ENCODE peak calls at places on chromosomes 13 and 19, in seven cellular contexts. One of them, this sample, is unnamed.

GRCh38 chr13:33616130-33616529 is 201.8 kb upstream of the RFC3 start:
- DNase-seq in HCT116: no peak
- DNase-seq in GM12878: no peak
- DNase-seq in HepG2: no peak
- DNase-seq in H1: no peak
- DNase-seq in K562: no peak
- DNase-seq in SK-N-SH: no peak
- DNase-seq in this sample: no peak

GRCh38 chr13:41546372-41547252 is 89.3 kb downstream of the RGCC start:
- DNase-seq in H1: no peak
- DNase-seq in SK-N-SH: no peak
- DNase-seq in GM12878: no peak
- DNase-seq in HCT116: no peak
- DNase-seq in HepG2: peak; percentile 21
- DNase-seq in K562: no peak
- DNase-seq in this sample: no peak

GRCh38 chr19:17183271-17183757 is 31.8 kb upstream of the USE1 start:
- DNase-seq in HepG2: no peak
- DNase-seq in H1: no peak
- DNase-seq in GM12878: no peak
- DNase-seq in SK-N-SH: no peak
- DNase-seq in K562: no peak
- DNase-seq in HCT116: no peak
- DNase-seq in this sample: no peak

GRCh38 chr19:291561-292280 is 518 bp upstream of the PLPP2 start:
- DNase-seq in H1: no peak
- DNase-seq in SK-N-SH: peak; percentile 77
- DNase-seq in GM12878: no peak
- DNase-seq in K562: no peak
- DNase-seq in HepG2: no peak
- DNase-seq in HCT116: no peak
- DNase-seq in this sample: no peak

GRCh38 chr19:46428278-46429141 is at the start of gene PNMA8C:
- DNase-seq in K562: peak; percentile 71
- DNase-seq in GM12878: no peak
- DNase-seq in HepG2: no peak
- DNase-seq in SK-N-SH: peak; percentile 91
- DNase-seq in HCT116: no peak
- DNase-seq in H1: peak; percentile 93
- DNase-seq in this sample: no peak

GRCh38 chr19:4896372-4896771 is 6.3 kb downstream of the ARRDC5 start:
- DNase-seq in K562: no peak
- DNase-seq in HCT116: no peak
- DNase-seq in H1: no peak
- DNase-seq in HepG2: no peak
- DNase-seq in SK-N-SH: no peak
- DNase-seq in GM12878: no peak
- DNase-seq in this sample: no peak

GRCh38 chr13:40897058-40897457 is 107.6 kb downstream of the SLC25A15 start:
- DNase-seq in H1: no peak
- DNase-seq in K562: no peak
- DNase-seq in SK-N-SH: no peak
- DNase-seq in HepG2: no peak
- DNase-seq in GM12878: no peak
- DNase-seq in HCT116: no peak
- DNase-seq in this sample: no peak

GRCh38 chr13:42379241-42379640 is 107.3 kb downstream of the AKAP11 start:
- DNase-seq in K562: no peak
- DNase-seq in SK-N-SH: no peak
- DNase-seq in H1: no peak
- DNase-seq in HepG2: no peak
- DNase-seq in HCT116: no peak
- DNase-seq in GM12878: no peak
- DNase-seq in this sample: no peak

GRCh38 chr13:98285852-98286594 is 109.0 kb upstream of the RNF113B start:
- DNase-seq in K562: no peak
- DNase-seq in HCT116: no peak
- DNase-seq in SK-N-SH: no peak
- DNase-seq in HepG2: no peak
- DNase-seq in H1: no peak
- DNase-seq in GM12878: no peak
- DNase-seq in this sample: no peak

GRCh38 chr13:111911141-111911720 is 155.7 kb upstream of the SOX1 start:
- DNase-seq in HCT116: no peak
- DNase-seq in SK-N-SH: no peak
- DNase-seq in HepG2: no peak
- DNase-seq in H1: peak; percentile 17
- DNase-seq in GM12878: no peak
- DNase-seq in K562: no peak
- DNase-seq in this sample: no peak

GRCh38 chr19:56671613-56671994 is at the start of gene ZNF835:
- DNase-seq in HepG2: no peak
- DNase-seq in HCT116: no peak
- DNase-seq in GM12878: no peak
- DNase-seq in H1: peak; percentile 86
- DNase-seq in SK-N-SH: peak; percentile 94
- DNase-seq in K562: peak; percentile 4
- DNase-seq in this sample: no peak

GRCh38 chr19:3115916-3116602 is 19.8 kb upstream of the GNA15 start:
- DNase-seq in H1: no peak
- DNase-seq in K562: no peak
- DNase-seq in GM12878: no peak
- DNase-seq in HCT116: no peak
- DNase-seq in HepG2: no peak
- DNase-seq in SK-N-SH: no peak
- DNase-seq in this sample: peak; percentile 81

GRCh38 chr13:46961719-46962118 is 64.9 kb upstream of the HTR2A start:
- DNase-seq in H1: no peak
- DNase-seq in HepG2: no peak
- DNase-seq in K562: peak; percentile 2
- DNase-seq in GM12878: peak; percentile 86
- DNase-seq in SK-N-SH: no peak
- DNase-seq in HCT116: no peak
- DNase-seq in this sample: no peak

GRCh38 chr19:36115453-36116343 is at the start of gene TBCB:
- DNase-seq in SK-N-SH: peak; percentile 90
- DNase-seq in K562: peak; percentile 82
- DNase-seq in H1: no peak
- DNase-seq in GM12878: no peak
- DNase-seq in HepG2: peak; percentile 25
- DNase-seq in HCT116: no peak
- DNase-seq in this sample: no peak

GRCh38 chr19:14081797-14082674 is 3.5 kb downstream of the C19orf67 start:
- DNase-seq in H1: no peak
- DNase-seq in GM12878: no peak
- DNase-seq in K562: peak; percentile 44
- DNase-seq in SK-N-SH: no peak
- DNase-seq in HepG2: no peak
- DNase-seq in HCT116: no peak
- DNase-seq in this sample: no peak

GRCh38 chr13:23842406-23842805 is 46.8 kb downstream of the MIPEP start:
- DNase-seq in HCT116: no peak
- DNase-seq in SK-N-SH: no peak
- DNase-seq in K562: no peak
- DNase-seq in GM12878: no peak
- DNase-seq in HepG2: no peak
- DNase-seq in H1: no peak
- DNase-seq in this sample: no peak

GRCh38 chr19:29714371-29714952 is 599 bp downstream of the C19orf12 start:
- DNase-seq in HCT116: no peak
- DNase-seq in K562: peak; percentile 10
- DNase-seq in HepG2: no peak
- DNase-seq in GM12878: no peak
- DNase-seq in SK-N-SH: no peak
- DNase-seq in H1: no peak
- DNase-seq in this sample: no peak

GRCh38 chr13:98471895-98472294 is 105.0 kb downstream of the STK24 start:
- DNase-seq in HepG2: no peak
- DNase-seq in H1: no peak
- DNase-seq in GM12878: no peak
- DNase-seq in SK-N-SH: no peak
- DNase-seq in HCT116: no peak
- DNase-seq in K562: no peak
- DNase-seq in this sample: no peak

GRCh38 chr13:97235549-97236206 is 13.5 kb downstream of the MBNL2 start:
- DNase-seq in SK-N-SH: peak; percentile 47
- DNase-seq in HepG2: no peak
- DNase-seq in K562: no peak
- DNase-seq in GM12878: no peak
- DNase-seq in HCT116: no peak
- DNase-seq in H1: no peak
- DNase-seq in this sample: no peak

GRCh38 chr19:45016388-45017314 is 15.4 kb downstream of the RELB start:
- DNase-seq in HCT116: peak; percentile 42
- DNase-seq in K562: peak; percentile 80
- DNase-seq in H1: peak; percentile 94
- DNase-seq in SK-N-SH: peak; percentile 88
- DNase-seq in HepG2: peak; percentile 78
- DNase-seq in GM12878: peak; percentile 94
- DNase-seq in this sample: peak; percentile 79

GRCh38 chr13:27375686-27376326 is 48.6 kb upstream of the GTF3A start:
- DNase-seq in H1: peak; percentile 94
- DNase-seq in SK-N-SH: peak; percentile 81
- DNase-seq in GM12878: no peak
- DNase-seq in K562: peak; percentile 66
- DNase-seq in HepG2: peak; percentile 47
- DNase-seq in HCT116: peak; percentile 70
- DNase-seq in this sample: peak; percentile 58
- TF ChIP-seq JUND in H1: no peak
- TF ChIP-seq JUND in SK-N-SH: no peak
- TF ChIP-seq JUND in GM12878: no peak
- TF ChIP-seq JUND in K562: no peak
- TF ChIP-seq JUND in HepG2: no peak
- TF ChIP-seq JUND in HCT116: no peak
- TF ChIP-seq JUND in this sample: no peak

GRCh38 chr19:47492571-47493377 is 8.8 kb upstream of the KPTN start:
- DNase-seq in HepG2: no peak
- DNase-seq in K562: no peak
- DNase-seq in H1: no peak
- DNase-seq in SK-N-SH: no peak
- DNase-seq in HCT116: no peak
- DNase-seq in GM12878: no peak
- DNase-seq in this sample: no peak
- TF ChIP-seq JUND in HepG2: no peak
- TF ChIP-seq JUND in K562: no peak
- TF ChIP-seq JUND in H1: no peak
- TF ChIP-seq JUND in SK-N-SH: no peak
- TF ChIP-seq JUND in HCT116: no peak
- TF ChIP-seq JUND in GM12878: no peak
- TF ChIP-seq JUND in this sample: no peak

GRCh38 chr19:49890349-49891311 is 6.1 kb downstream of the IL4I1 start:
- DNase-seq in HepG2: no peak
- DNase-seq in HCT116: no peak
- DNase-seq in SK-N-SH: peak; percentile 93
- DNase-seq in K562: peak; percentile 86
- DNase-seq in GM12878: no peak
- DNase-seq in H1: peak; percentile 95
- DNase-seq in this sample: no peak
- TF ChIP-seq JUND in HepG2: no peak
- TF ChIP-seq JUND in HCT116: no peak
- TF ChIP-seq JUND in SK-N-SH: no peak
- TF ChIP-seq JUND in K562: no peak
- TF ChIP-seq JUND in GM12878: no peak
- TF ChIP-seq JUND in H1: no peak
- TF ChIP-seq JUND in this sample: no peak

GRCh38 chr13:93505104-93505952 is 278.7 kb downstream of the GPC6 start:
- DNase-seq in HCT116: no peak
- DNase-seq in H1: no peak
- DNase-seq in HepG2: peak; percentile 57
- DNase-seq in GM12878: no peak
- DNase-seq in K562: no peak
- DNase-seq in SK-N-SH: no peak
- DNase-seq in this sample: no peak
- TF ChIP-seq JUND in HCT116: no peak
- TF ChIP-seq JUND in H1: no peak
- TF ChIP-seq JUND in HepG2: no peak
- TF ChIP-seq JUND in GM12878: no peak
- TF ChIP-seq JUND in K562: no peak
- TF ChIP-seq JUND in SK-N-SH: no peak
- TF ChIP-seq JUND in this sample: no peak

GRCh38 chr13:44050450-44051063 is 170.9 kb downstream of the LACC1 start:
- DNase-seq in H1: no peak
- DNase-seq in HepG2: peak; percentile 7
- DNase-seq in HCT116: peak; percentile 32
- DNase-seq in SK-N-SH: peak; percentile 33
- DNase-seq in K562: peak; percentile 6
- DNase-seq in GM12878: no peak
- DNase-seq in this sample: no peak
- TF ChIP-seq JUND in H1: no peak
- TF ChIP-seq JUND in HepG2: no peak
- TF ChIP-seq JUND in HCT116: no peak
- TF ChIP-seq JUND in SK-N-SH: no peak
- TF ChIP-seq JUND in K562: no peak
- TF ChIP-seq JUND in GM12878: no peak
- TF ChIP-seq JUND in this sample: no peak

DNA sequence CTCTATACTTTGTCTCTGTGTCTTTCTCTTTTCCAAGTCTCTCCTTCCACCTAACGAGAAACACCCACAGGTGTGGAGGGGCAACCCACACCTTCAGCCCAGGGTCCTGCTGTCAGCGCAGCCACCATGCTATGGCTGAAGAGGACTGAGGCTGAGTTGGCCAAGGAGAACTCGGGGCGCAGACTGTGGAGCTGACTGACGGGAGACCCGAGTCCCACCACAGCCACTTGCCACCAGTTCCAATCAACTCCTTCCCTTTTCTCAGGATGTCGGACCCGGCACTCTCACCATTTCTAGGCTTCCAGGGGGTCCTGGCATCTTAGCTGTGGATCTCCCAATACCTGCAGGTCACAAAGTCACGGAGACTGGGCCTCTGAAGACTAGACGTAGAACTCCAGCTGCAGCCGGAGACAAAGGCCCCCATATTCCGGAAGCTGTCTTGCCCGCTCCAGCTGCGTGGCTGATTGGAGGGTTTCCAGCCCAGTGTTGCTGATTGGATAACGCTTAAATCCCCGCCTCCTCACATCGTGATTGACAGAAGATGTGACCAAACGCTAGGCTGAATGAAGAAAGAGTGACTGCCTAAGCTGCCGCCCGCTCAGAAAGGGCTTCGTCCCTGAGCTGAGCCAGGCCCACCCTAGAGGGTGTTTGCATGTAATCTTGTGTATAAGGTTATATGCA is 63.6 kb downstream of the ZNF429 start:
- DNase-seq in SK-N-SH: no peak
- DNase-seq in HepG2: no peak
- DNase-seq in K562: no peak
- DNase-seq in H1: no peak
- DNase-seq in GM12878: no peak
- DNase-seq in HCT116: no peak
- DNase-seq in this sample: no peak
- TF ChIP-seq JUND in SK-N-SH: no peak
- TF ChIP-seq JUND in HepG2: no peak
- TF ChIP-seq JUND in K562: no peak
- TF ChIP-seq JUND in H1: no peak
- TF ChIP-seq JUND in GM12878: no peak
- TF ChIP-seq JUND in HCT116: no peak
- TF ChIP-seq JUND in this sample: no peak

DNA sequence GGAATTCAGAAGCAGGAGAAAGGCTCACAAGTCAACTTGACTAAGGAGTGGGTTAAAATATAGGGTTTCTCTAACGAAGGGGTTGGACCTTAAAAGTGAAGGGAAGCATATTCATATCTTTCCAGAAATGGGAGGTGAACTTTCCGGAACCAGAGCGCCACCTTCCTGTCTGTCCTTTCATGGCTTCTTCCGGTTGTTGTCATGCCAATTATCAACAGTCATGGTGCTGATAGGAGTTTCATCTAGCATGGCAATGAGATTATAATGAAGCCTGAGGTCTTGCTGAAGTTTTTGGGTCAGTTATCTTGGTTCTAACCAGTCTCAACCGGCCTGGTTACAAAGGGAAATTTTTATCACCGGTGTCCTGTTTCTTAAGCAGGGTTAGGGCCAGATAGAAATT is 162.9 kb upstream of the NBEA start:
- DNase-seq in SK-N-SH: no peak
- DNase-seq in K562: peak; percentile 0
- DNase-seq in HepG2: no peak
- DNase-seq in H1: no peak
- DNase-seq in HCT116: no peak
- DNase-seq in GM12878: no peak
- DNase-seq in this sample: no peak
- TF ChIP-seq JUND in SK-N-SH: no peak
- TF ChIP-seq JUND in K562: no peak
- TF ChIP-seq JUND in HepG2: no peak
- TF ChIP-seq JUND in H1: no peak
- TF ChIP-seq JUND in HCT116: no peak
- TF ChIP-seq JUND in GM12878: no peak
- TF ChIP-seq JUND in this sample: no peak